ENCODE peak calls at places on chromosomes 3 and 15, in nine cellular contexts. One of them, this sample, is unnamed.

GRCh38 chr15:51737538-51738305 is at the start of gene LYSMD2:
- DNase-seq in upper lobe of right lung: peak
- DNase-seq in heart left ventricle: peak
- DNase-seq in cardiac muscle cell: peak
- DNase-seq in GM13976: peak
- DNase-seq in pancreas: peak
- DNase-seq in nephron progenitor cell: peak
- DNase-seq in RWPE1: peak
- DNase-seq in mucosa of descending colon: peak
- DNase-seq in this sample: peak

GRCh38 chr3:64306745-64307144 is 81.5 kb upstream of the PRICKLE2 start:
- DNase-seq in upper lobe of right lung: no peak
- DNase-seq in heart left ventricle: no peak
- DNase-seq in cardiac muscle cell: no peak
- DNase-seq in GM13976: no peak
- DNase-seq in pancreas: no peak
- DNase-seq in nephron progenitor cell: no peak
- DNase-seq in RWPE1: no peak
- DNase-seq in mucosa of descending colon: no peak
- DNase-seq in this sample: no peak

GRCh38 chr3:150370129-150370602 is 37.9 kb upstream of the TSC22D2 start:
- DNase-seq in upper lobe of right lung: no peak
- DNase-seq in heart left ventricle: peak
- DNase-seq in cardiac muscle cell: peak
- DNase-seq in GM13976: no peak
- DNase-seq in pancreas: no peak
- DNase-seq in nephron progenitor cell: peak
- DNase-seq in RWPE1: peak
- DNase-seq in mucosa of descending colon: no peak
- DNase-seq in this sample: no peak

GRCh38 chr3:193851941-193852674 is 259.1 kb downstream of the OPA1 start:
- DNase-seq in upper lobe of right lung: no peak
- DNase-seq in heart left ventricle: no peak
- DNase-seq in cardiac muscle cell: peak
- DNase-seq in GM13976: no peak
- DNase-seq in pancreas: peak
- DNase-seq in nephron progenitor cell: peak
- DNase-seq in RWPE1: no peak
- DNase-seq in mucosa of descending colon: peak
- DNase-seq in this sample: no peak

GRCh38 chr3:101635345-101635744 is 41.6 kb downstream of the ZBTB11 start:
- DNase-seq in upper lobe of right lung: no peak
- DNase-seq in heart left ventricle: no peak
- DNase-seq in cardiac muscle cell: no peak
- DNase-seq in GM13976: no peak
- DNase-seq in pancreas: no peak
- DNase-seq in nephron progenitor cell: no peak
- DNase-seq in RWPE1: no peak
- DNase-seq in mucosa of descending colon: no peak
- DNase-seq in this sample: no peak

GRCh38 chr3:174862666-174863065 is 3.5 kb downstream of the NAALADL2 start:
- DNase-seq in upper lobe of right lung: no peak
- DNase-seq in heart left ventricle: no peak
- DNase-seq in cardiac muscle cell: no peak
- DNase-seq in GM13976: no peak
- DNase-seq in pancreas: no peak
- DNase-seq in nephron progenitor cell: no peak
- DNase-seq in RWPE1: no peak
- DNase-seq in mucosa of descending colon: no peak
- DNase-seq in this sample: no peak

GRCh38 chr3:40230382-40230781 is 79.1 kb upstream of the EIF1B start:
- DNase-seq in upper lobe of right lung: no peak
- DNase-seq in heart left ventricle: no peak
- DNase-seq in cardiac muscle cell: no peak
- DNase-seq in GM13976: no peak
- DNase-seq in pancreas: no peak
- DNase-seq in nephron progenitor cell: no peak
- DNase-seq in RWPE1: no peak
- DNase-seq in mucosa of descending colon: no peak
- DNase-seq in this sample: no peak

GRCh38 chr3:41234823-41235722 is 35.8 kb downstream of the CTNNB1 start:
- DNase-seq in upper lobe of right lung: no peak
- DNase-seq in heart left ventricle: no peak
- DNase-seq in cardiac muscle cell: peak
- DNase-seq in GM13976: no peak
- DNase-seq in pancreas: no peak
- DNase-seq in nephron progenitor cell: no peak
- DNase-seq in RWPE1: no peak
- DNase-seq in mucosa of descending colon: no peak
- DNase-seq in this sample: no peak

GRCh38 chr3:50689558-50689957 is 14.8 kb downstream of the DOCK3 start:
- DNase-seq in upper lobe of right lung: no peak
- DNase-seq in heart left ventricle: no peak
- DNase-seq in cardiac muscle cell: no peak
- DNase-seq in GM13976: no peak
- DNase-seq in pancreas: no peak
- DNase-seq in nephron progenitor cell: no peak
- DNase-seq in RWPE1: no peak
- DNase-seq in mucosa of descending colon: no peak
- DNase-seq in this sample: no peak

GRCh38 chr3:32780735-32781210 is 37.0 kb upstream of the TRIM71 start:
- DNase-seq in upper lobe of right lung: peak
- DNase-seq in heart left ventricle: peak
- DNase-seq in cardiac muscle cell: peak
- DNase-seq in GM13976: peak
- DNase-seq in pancreas: peak
- DNase-seq in nephron progenitor cell: peak
- DNase-seq in RWPE1: peak
- DNase-seq in mucosa of descending colon: peak
- DNase-seq in this sample: peak

GRCh38 chr3:182239316-182239715 is 527.6 kb downstream of the SOX2 start:
- DNase-seq in upper lobe of right lung: no peak
- DNase-seq in heart left ventricle: no peak
- DNase-seq in cardiac muscle cell: no peak
- DNase-seq in GM13976: no peak
- DNase-seq in pancreas: no peak
- DNase-seq in nephron progenitor cell: no peak
- DNase-seq in RWPE1: no peak
- DNase-seq in mucosa of descending colon: no peak
- DNase-seq in this sample: no peak
- TF ChIP-seq CTCF in upper lobe of right lung: no peak
- TF ChIP-seq CTCF in heart left ventricle: no peak
- TF ChIP-seq CTCF in cardiac muscle cell: no peak
- TF ChIP-seq CTCF in GM13976: no peak
- TF ChIP-seq CTCF in pancreas: no peak
- TF ChIP-seq CTCF in nephron progenitor cell: no peak
- TF ChIP-seq CTCF in RWPE1: no peak
- TF ChIP-seq CTCF in mucosa of descending colon: no peak
- TF ChIP-seq CTCF in this sample: no peak

GRCh38 chr3:128787256-128788253 is 61.6 kb downstream of the RAB7A start:
- DNase-seq in upper lobe of right lung: no peak
- DNase-seq in heart left ventricle: no peak
- DNase-seq in cardiac muscle cell: peak
- DNase-seq in GM13976: no peak
- DNase-seq in pancreas: no peak
- DNase-seq in nephron progenitor cell: peak
- DNase-seq in RWPE1: peak
- DNase-seq in mucosa of descending colon: no peak
- DNase-seq in this sample: no peak
- TF ChIP-seq CTCF in upper lobe of right lung: peak
- TF ChIP-seq CTCF in heart left ventricle: no peak
- TF ChIP-seq CTCF in cardiac muscle cell: peak
- TF ChIP-seq CTCF in GM13976: peak
- TF ChIP-seq CTCF in pancreas: no peak
- TF ChIP-seq CTCF in nephron progenitor cell: peak
- TF ChIP-seq CTCF in RWPE1: no peak
- TF ChIP-seq CTCF in mucosa of descending colon: no peak
- TF ChIP-seq CTCF in this sample: peak

DNA sequence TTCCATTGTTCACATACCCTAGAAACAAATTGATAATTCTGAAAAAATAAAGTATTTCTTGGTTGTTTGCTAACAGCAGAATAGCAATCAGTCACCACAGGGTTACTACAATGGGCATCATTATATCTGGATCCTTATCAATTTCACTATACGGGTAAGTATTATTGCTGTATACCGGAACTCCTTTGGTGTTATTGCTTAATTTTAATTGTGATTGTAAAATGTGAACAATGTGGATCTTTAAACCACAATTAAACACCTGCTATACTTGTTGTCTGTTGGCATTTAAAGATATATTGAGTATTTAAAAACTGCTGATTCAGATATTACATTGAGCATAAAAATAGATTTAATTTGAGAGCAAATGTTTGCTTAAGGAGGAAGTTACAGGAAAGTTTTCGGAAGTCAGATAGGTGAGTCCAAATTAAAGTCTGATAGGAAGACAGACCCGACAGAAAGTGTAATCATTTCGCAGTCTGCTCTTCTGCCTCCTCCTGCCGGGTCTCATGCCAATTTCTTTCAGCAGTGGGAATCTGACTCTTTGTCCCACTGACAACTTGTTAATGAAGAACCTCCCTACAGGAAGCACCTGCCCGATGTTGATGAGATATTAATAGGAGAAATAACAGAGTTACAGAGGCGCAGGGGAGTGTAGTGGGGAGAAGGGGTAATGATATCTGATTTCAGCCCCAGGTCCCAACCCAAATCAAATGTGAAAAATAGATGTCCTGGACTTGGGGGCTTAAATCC is 169.8 kb upstream of the TBC1D5 start:
- DNase-seq in upper lobe of right lung: no peak
- DNase-seq in heart left ventricle: no peak
- DNase-seq in cardiac muscle cell: no peak
- DNase-seq in GM13976: no peak
- DNase-seq in pancreas: no peak
- DNase-seq in nephron progenitor cell: no peak
- DNase-seq in RWPE1: no peak
- DNase-seq in mucosa of descending colon: no peak
- DNase-seq in this sample: no peak
- TF ChIP-seq CTCF in upper lobe of right lung: no peak
- TF ChIP-seq CTCF in heart left ventricle: no peak
- TF ChIP-seq CTCF in cardiac muscle cell: no peak
- TF ChIP-seq CTCF in GM13976: no peak
- TF ChIP-seq CTCF in pancreas: no peak
- TF ChIP-seq CTCF in nephron progenitor cell: no peak
- TF ChIP-seq CTCF in RWPE1: no peak
- TF ChIP-seq CTCF in mucosa of descending colon: no peak
- TF ChIP-seq CTCF in this sample: no peak

DNA sequence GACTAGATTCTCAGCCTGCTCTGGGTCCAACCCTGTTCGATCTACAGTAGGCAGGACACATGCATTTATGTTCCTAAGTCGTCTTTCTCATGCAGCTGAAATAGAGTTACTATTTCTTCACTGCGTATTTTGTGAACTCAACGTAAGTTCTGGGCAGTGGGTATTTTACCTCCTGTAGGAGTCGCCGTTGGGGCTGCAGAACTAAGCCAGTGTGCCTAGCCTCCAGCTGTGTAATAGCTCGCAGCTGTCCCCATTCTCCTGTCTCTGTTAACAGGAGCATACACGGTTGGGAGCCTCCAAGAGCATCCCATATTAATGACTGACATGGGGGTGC is 58.4 kb upstream of the HRH1 start:
- DNase-seq in upper lobe of right lung: no peak
- DNase-seq in heart left ventricle: no peak
- DNase-seq in cardiac muscle cell: peak
- DNase-seq in GM13976: no peak
- DNase-seq in pancreas: no peak
- DNase-seq in nephron progenitor cell: no peak
- DNase-seq in RWPE1: no peak
- DNase-seq in mucosa of descending colon: no peak
- DNase-seq in this sample: no peak
- TF ChIP-seq CTCF in upper lobe of right lung: no peak
- TF ChIP-seq CTCF in heart left ventricle: no peak
- TF ChIP-seq CTCF in cardiac muscle cell: peak
- TF ChIP-seq CTCF in GM13976: no peak
- TF ChIP-seq CTCF in pancreas: no peak
- TF ChIP-seq CTCF in nephron progenitor cell: no peak
- TF ChIP-seq CTCF in RWPE1: no peak
- TF ChIP-seq CTCF in mucosa of descending colon: no peak
- TF ChIP-seq CTCF in this sample: no peak

This sample was measured in glutamatergic neuron.